ENCODE peak calls at places on chromosomes 16 and 17, in four cellular contexts. S is IMR-90, J is Peyer's patch, T is NB4. E is an unnamed sample.

GRCh38 chr16:4537376-4538066 is 1.1 kb downstream of the CDIP1 start:
- DNase-seq in S (no peak), J (no peak), T (no peak), E (no peak)

GRCh38 chr17:43917348-43918025 is 10.2 kb upstream of the MPP2 start:
- DNase-seq in S (peak; percentile 10), J (peak; percentile 70), T (peak; percentile 51), E (peak; percentile 42)

GRCh38 chr16:58109330-58109729 is 19.9 kb downstream of the CFAP20 start:
- DNase-seq in S (no peak), J (no peak), T (no peak), E (no peak)

GRCh38 chr16:27547134-27547533 is 2.6 kb downstream of the GTF3C1 start:
- DNase-seq in S (peak; percentile 79), J (no peak), T (peak; percentile 66), E (peak; percentile 13)

GRCh38 chr17:44170135-44170498 is 387 bp upstream of the ASB16 start:
- DNase-seq in S (no peak), J (no peak), T (no peak), E (no peak)

GRCh38 chr17:75635610-75636202 is 2.5 kb downstream of the SMIM5 start:
- DNase-seq in S (no peak), J (peak; percentile 84), T (no peak), E (peak; percentile 95)

GRCh38 chr16:28208824-28209223 is 2.9 kb downstream of the XPO6 start:
- DNase-seq in S (no peak), J (no peak), T (no peak), E (no peak)

GRCh38 chr17:44122825-44123355 is 551 bp downstream of the HDAC5 start:
- DNase-seq in S (no peak), J (no peak), T (no peak), E (peak; percentile 46)

GRCh38 chr17:62187681-62188080 is 122.6 kb upstream of the MED13 start:
- DNase-seq in S (peak; percentile 66), J (no peak), T (no peak), E (no peak)

GRCh38 chr17:68141050-68141449 is 105.5 kb downstream of the KPNA2 start:
- DNase-seq in S (peak; percentile 1), J (no peak), T (no peak), E (no peak)

GRCh38 chr17:77400445-77400870 is 259.7 kb downstream of the SEC14L1 start:
- DNase-seq in S (no peak), J (no peak), T (peak; percentile 95), E (peak; percentile 69)

GRCh38 chr17:17865035-17865434 is 28.2 kb upstream of the SREBF1 start:
- DNase-seq in S (no peak), J (no peak), T (no peak), E (no peak)

GRCh38 chr17:41982026-41982989 is 15.7 kb downstream of the CNP start:
- DNase-seq in S (peak; percentile 53), J (no peak), T (no peak), E (no peak)

GRCh38 chr16:75304521-75305363 is 53.3 kb upstream of the BCAR1 start:
- DNase-seq in S (peak; percentile 89), J (peak; percentile 75), T (no peak), E (peak; percentile 92)
- TF ChIP-seq POLR2A in S (peak; percentile 24), J (no peak), T (no peak), E (no peak)

GRCh38 chr17:81707725-81708646 is 4.1 kb upstream of the SLC25A10 start:
- DNase-seq in S (no peak), J (no peak), T (no peak), E (no peak)

GRCh38 chr17:81706757-81707624 is 3.8 kb downstream of the MRPL12 start:
- DNase-seq in S (no peak), J (no peak), T (no peak), E (no peak)

GRCh38 chr17:81710514-81711308 is 1.4 kb upstream of the SLC25A10 start:
- DNase-seq in S (no peak), J (peak; percentile 66), T (peak; percentile 94), E (no peak)

GRCh38 chr17:81706232-81706611 is 3.1 kb downstream of the MRPL12 start:
- DNase-seq in S (no peak), J (no peak), T (no peak), E (no peak)

DNA sequence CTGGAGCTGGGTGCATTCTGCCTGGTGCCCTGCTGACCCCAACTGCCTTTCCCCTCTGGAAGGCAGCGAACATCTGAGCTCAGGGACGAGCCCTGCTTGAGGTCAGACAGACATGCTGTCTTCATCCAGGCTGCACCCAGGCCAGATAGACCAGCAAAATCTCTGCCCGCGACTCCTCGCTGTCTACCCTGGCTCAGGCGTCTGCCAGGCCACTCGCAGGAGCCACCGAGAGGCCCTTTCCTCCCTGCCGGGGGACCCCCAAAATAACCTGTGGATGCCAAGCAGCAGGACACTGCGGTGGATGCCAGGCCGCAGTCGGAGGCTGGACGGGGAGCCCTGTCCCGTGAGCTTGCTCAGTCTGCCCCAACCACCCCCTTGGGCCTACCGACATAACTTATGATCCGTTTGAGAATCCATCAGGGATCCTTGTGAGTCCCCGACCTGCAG is 3.3 kb upstream of the SLC25A10 start:
- DNase-seq in S (no peak), J (no peak), T (no peak), E (no peak)
- TF ChIP-seq POLR2A in S (no peak), J (no peak), T (no peak), E (no peak)

DNA sequence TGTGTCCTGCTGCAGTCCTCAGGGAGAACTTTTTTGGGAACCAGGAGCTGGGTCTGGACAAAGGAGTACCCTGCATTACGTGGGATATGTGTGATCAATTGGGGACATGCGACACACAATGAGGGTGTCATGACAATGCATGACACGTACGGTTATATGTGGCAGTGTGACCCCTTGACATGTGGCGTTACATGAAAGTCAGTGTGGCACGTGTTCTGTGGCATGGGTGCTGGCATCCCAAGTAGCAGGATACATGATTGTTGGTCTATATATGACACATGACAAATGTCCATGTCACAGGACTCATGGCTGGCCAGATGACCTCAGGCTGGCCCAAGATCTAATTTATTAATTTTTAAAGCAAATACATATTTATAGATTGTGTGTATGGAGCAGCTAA is 9.7 kb upstream of the CPNE2 start:
- DNase-seq in S (no peak), J (no peak), T (no peak), E (no peak)
- TF ChIP-seq POLR2A in S (no peak), J (no peak), T (no peak), E (no peak)

GRCh38 chr17:81909231-81909630 is 2.0 kb downstream of the PCYT2 start:
- DNase-seq in S (no peak), J (no peak), T (no peak), E (no peak)

GRCh38 chr17:81909966-81910839 is 996 bp downstream of the PCYT2 start:
- DNase-seq in S (no peak), J (peak; percentile 75), T (peak; percentile 51), E (peak; percentile 61)

GRCh38 chr17:81911969-81912368 is 770 bp upstream of the PCYT2 start:
- DNase-seq in S (no peak), J (no peak), T (no peak), E (no peak)

GRCh38 chr17:81911277-81911961 is at the start of gene PCYT2:
- DNase-seq in S (peak; percentile 73), J (peak; percentile 97), T (peak; percentile 85), E (peak; percentile 96)

GRCh38 chr17:81910840-81911276 is 341 bp downstream of the PCYT2 start:
- DNase-seq in S (no peak), J (no peak), T (no peak), E (peak; percentile 56)
- TF ChIP-seq POLR2A in S (no peak), J (no peak), T (no peak), E (no peak)

GRCh38 chr17:7687908-7688807 is at the start of gene WRAP53:
- DNase-seq in S (peak; percentile 99), J (peak; percentile 95), T (peak; percentile 93), E (peak; percentile 96)
- TF ChIP-seq POLR2A in S (peak; percentile 48), J (no peak), T (peak; percentile 42), E (no peak)

GRCh38 chr16:1678500-1679098 is 520 bp downstream of the JPT2 start:
- DNase-seq in S (peak; percentile 24), J (peak; percentile 66), T (peak; percentile 36), E (peak; percentile 63)
- TF ChIP-seq POLR2A in S (no peak), J (no peak), T (no peak), E (no peak)

GRCh38 chr17:35729405-35729833 is 2.0 kb upstream of the RASL10B start:
- DNase-seq in S (no peak), J (no peak), T (no peak), E (no peak)

GRCh38 chr17:35726609-35727460 is 4.6 kb upstream of the RASL10B start:
- DNase-seq in S (peak; percentile 88), J (no peak), T (peak; percentile 33), E (peak; percentile 22)

GRCh38 chr17:35725917-35726608 is 5.4 kb upstream of the RASL10B start:
- DNase-seq in S (no peak), J (no peak), T (no peak), E (no peak)

GRCh38 chr17:35728551-35728950 is 2.9 kb upstream of the RASL10B start:
- DNase-seq in S (no peak), J (no peak), T (no peak), E (no peak)

DNA sequence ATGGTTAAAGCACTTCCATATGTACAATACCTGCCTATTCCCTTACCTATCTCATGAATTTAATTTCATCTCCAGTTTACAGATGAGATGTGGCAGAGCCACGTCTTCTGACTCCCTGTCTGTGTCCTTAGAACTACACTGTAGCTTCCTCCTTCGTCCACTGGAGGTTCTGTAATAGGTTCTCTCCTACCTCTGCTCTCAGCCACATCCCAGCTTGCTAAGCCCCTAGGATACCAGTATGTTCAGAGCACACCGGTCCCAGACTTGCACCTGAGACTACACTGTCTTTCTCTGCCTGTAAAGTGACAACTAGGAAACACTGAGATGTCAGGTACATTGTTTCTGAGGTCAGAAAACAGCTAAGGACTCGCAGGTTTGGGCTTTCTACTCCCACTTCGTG is 3.8 kb upstream of the RASL10B start:
- DNase-seq in S (no peak), J (no peak), T (no peak), E (no peak)
- TF ChIP-seq POLR2A in S (no peak), J (no peak), T (no peak), E (no peak)

DNA sequence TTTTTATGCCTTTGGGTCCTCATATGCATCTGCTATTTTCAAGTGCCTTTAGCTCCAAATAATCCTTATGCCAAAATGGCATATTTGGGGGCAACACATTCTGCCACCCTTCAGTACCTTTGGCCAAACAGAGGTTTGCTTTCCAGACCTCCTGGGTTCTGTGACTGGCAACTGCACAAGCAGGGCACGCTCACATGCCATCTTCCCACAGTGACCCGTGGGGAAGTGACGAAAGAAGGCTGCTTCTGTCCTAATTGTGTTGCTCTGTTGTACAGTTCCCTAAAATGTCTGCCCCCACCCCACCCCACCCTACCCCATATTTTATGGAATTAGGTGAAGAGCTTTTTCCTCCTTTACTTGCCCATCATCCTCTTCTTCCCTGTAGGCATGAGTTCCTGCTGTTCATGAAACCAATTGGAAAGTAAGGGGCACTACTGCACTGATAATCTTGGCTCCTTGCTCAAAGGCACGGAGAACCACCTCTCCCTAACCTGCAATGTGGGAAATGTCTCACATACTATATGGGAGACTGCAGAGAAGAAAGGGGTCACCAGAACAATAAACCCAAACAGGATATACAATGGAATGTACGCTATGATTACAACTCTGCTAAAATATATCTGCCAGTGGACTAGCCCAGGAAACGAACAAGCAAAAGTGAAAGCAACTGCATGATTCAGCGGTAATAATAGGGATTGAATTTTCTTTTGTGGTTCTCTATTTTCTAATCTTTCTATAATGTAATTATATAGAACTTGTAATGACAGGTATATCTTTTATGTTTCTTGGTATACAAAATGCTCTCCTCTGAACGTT is 3.3 kb upstream of the SLFN12L start:
- DNase-seq in S (peak; percentile 51), J (no peak), T (peak; percentile 82), E (peak; percentile 81)
- TF ChIP-seq POLR2A in S (no peak), J (no peak), T (no peak), E (peak; percentile 33)

E was measured in erythroblast.